ENCODE peak calls at places on chromosomes 5 and 9, in ten cellular contexts. I is uterus; H is dorsolateral prefrontal cortex; P is fibroblast of lung; R is tibial artery; U is psoas muscle; L is WERI-Rb-1; B is hepatocyte; E is cardiac muscle cell; S is CD4-positive, alpha-beta T cell. F is an unnamed sample.

GRCh38 chr5:16619136-16619535 is 2.3 kb upstream of the RETREG1 start:
- DNase-seq in I (no peak), H (no peak), P (no peak), R (no peak), U (no peak), L (no peak), B (no peak), E (no peak), S (no peak), F (no peak)

GRCh38 chr9:97502984-97503861 is 1.8 kb downstream of the TMOD1 start:
- DNase-seq in I (no peak), H (no peak), P (no peak), R (no peak), U (no peak), L (no peak), B (no peak), E (peak), S (no peak), F (no peak)

GRCh38 chr5:139807647-139808030 is 12.0 kb downstream of the PSD2 start:
- DNase-seq in I (no peak), H (no peak), P (no peak), R (no peak), U (peak), L (no peak), B (no peak), E (no peak), S (no peak), F (no peak)

GRCh38 chr9:649128-650074 is 192.1 kb upstream of the DMRT1 start:
- DNase-seq in I (no peak), H (no peak), P (no peak), R (no peak), U (no peak), L (no peak), B (no peak), E (peak), S (no peak), F (no peak)

GRCh38 chr5:144142030-144142825 is 28.2 kb downstream of the YIPF5 start:
- DNase-seq in I (no peak), H (no peak), P (peak), R (no peak), U (no peak), L (no peak), B (peak), E (peak), S (no peak), F (no peak)

GRCh38 chr5:78586251-78586650 is 62.3 kb downstream of the LHFPL2 start:
- DNase-seq in I (no peak), H (no peak), P (peak), R (no peak), U (no peak), L (no peak), B (peak), E (no peak), S (no peak), F (no peak)

GRCh38 chr9:125739442-125739841 is 7.7 kb upstream of the PBX3 start:
- DNase-seq in I (no peak), H (no peak), P (peak), R (no peak), U (no peak), L (no peak), B (no peak), E (no peak), S (no peak), F (no peak)

GRCh38 chr5:76801159-76801802 is 17.5 kb upstream of the F2RL1 start:
- DNase-seq in I (no peak), H (no peak), P (peak), R (peak), U (no peak), L (no peak), B (no peak), E (no peak), S (no peak), F (no peak)

GRCh38 chr5:173826179-173826920 is 61.8 kb upstream of the CPEB4 start:
- DNase-seq in I (no peak), H (no peak), P (no peak), R (no peak), U (no peak), L (no peak), B (no peak), E (no peak), S (no peak), F (no peak)

GRCh38 chr9:6356904-6357303 is 28.7 kb downstream of the TPD52L3 start:
- DNase-seq in I (no peak), H (no peak), P (no peak), R (no peak), U (no peak), L (no peak), B (no peak), E (no peak), S (no peak), F (no peak)

GRCh38 chr5:95989283-95990048 is 27.8 kb upstream of the ELL2 start:
- DNase-seq in I (no peak), H (no peak), P (no peak), R (no peak), U (no peak), L (no peak), B (no peak), E (peak), S (no peak), F (no peak)

GRCh38 chr5:158810615-158811014 is 289.1 kb downstream of the EBF1 start:
- DNase-seq in I (no peak), H (no peak), P (no peak), R (no peak), U (no peak), L (no peak), B (no peak), E (no peak), S (no peak), F (no peak)

GRCh38 chr5:72837524-72838096 is 21.1 kb downstream of the TNPO1 start:
- DNase-seq in I (no peak), H (no peak), P (no peak), R (no peak), U (no peak), L (no peak), B (no peak), E (no peak), S (no peak), F (no peak)

GRCh38 chr5:180541710-180542109 is 47.5 kb downstream of the CNOT6 start:
- DNase-seq in I (no peak), H (no peak), P (no peak), R (no peak), U (no peak), L (no peak), B (no peak), E (no peak), S (no peak), F (no peak)

GRCh38 chr9:113720495-113720894 is 155.6 kb upstream of the ZNF618 start:
- DNase-seq in I (no peak), H (no peak), P (no peak), R (no peak), U (no peak), L (no peak), B (no peak), E (no peak), S (no peak), F (no peak)

GRCh38 chr9:135299651-135300345 is 179.8 kb upstream of the PPP1R26 start:
- DNase-seq in I (no peak), H (no peak), P (no peak), R (no peak), U (no peak), L (no peak), B (peak), E (no peak), S (no peak), F (no peak)

GRCh38 chr5:76942581-76942980 is 10.3 kb upstream of the CRHBP start:
- DNase-seq in I (no peak), H (no peak), P (peak), R (no peak), U (no peak), L (no peak), B (no peak), E (no peak), S (no peak), F (no peak)

GRCh38 chr9:79263666-79264460 is 307.9 kb upstream of the TLE4 start:
- DNase-seq in I (no peak), H (peak), P (peak), R (peak), U (no peak), L (peak), B (no peak), E (no peak), S (no peak), F (no peak)

GRCh38 chr5:132528866-132529634 is 14.3 kb downstream of the IL5 start:
- DNase-seq in I (no peak), H (no peak), P (no peak), R (no peak), U (no peak), L (no peak), B (no peak), E (no peak), S (no peak), F (no peak)

GRCh38 chr5:31854181-31854624 is 215.3 kb downstream of the PDZD2 start:
- DNase-seq in I (peak), H (no peak), P (peak), R (peak), U (no peak), L (peak), B (peak), E (no peak), S (no peak), F (no peak)

GRCh38 chr5:79513519-79514390 is at the start of gene HOMER1:
- DNase-seq in I (peak), H (peak), P (peak), R (peak), U (peak), L (peak), B (peak), E (peak), S (peak), F (peak)

GRCh38 chr9:22073349-22073748 is 64.2 kb upstream of the CDKN2B start:
- DNase-seq in I (no peak), H (no peak), P (no peak), R (no peak), U (no peak), L (no peak), B (no peak), E (no peak), S (no peak), F (no peak)

GRCh38 chr9:382383-382782 is 167.7 kb downstream of the DOCK8 start:
- DNase-seq in I (no peak), H (no peak), P (no peak), R (no peak), U (no peak), L (peak), B (no peak), E (no peak), S (no peak), F (peak)

GRCh38 chr9:37914701-37915358 is 10.9 kb upstream of the SLC25A51 start:
- DNase-seq in I (no peak), H (no peak), P (no peak), R (no peak), U (no peak), L (no peak), B (no peak), E (no peak), S (no peak), F (no peak)

GRCh38 chr9:86708918-86709835 is 238.1 kb downstream of the GAS1 start:
- DNase-seq in I (no peak), H (no peak), P (no peak), R (no peak), U (no peak), L (no peak), B (no peak), E (no peak), S (no peak), F (no peak)

GRCh38 chr9:116482740-116483139 is 204.4 kb upstream of the TRIM32 start:
- DNase-seq in I (no peak), H (no peak), P (peak), R (no peak), U (no peak), L (no peak), B (no peak), E (peak), S (no peak), F (peak)

GRCh38 chr9:35729700-35730485 is 2.1 kb downstream of the TLN1 start:
- DNase-seq in I (no peak), H (peak), P (peak), R (peak), U (peak), L (peak), B (peak), E (peak), S (no peak), F (peak)

GRCh38 chr5:84383816-84384603 is 670 bp downstream of the EDIL3 start:
- DNase-seq in I (peak), H (peak), P (peak), R (peak), U (peak), L (peak), B (peak), E (peak), S (no peak), F (peak)

GRCh38 chr5:172669808-172670402 is 28.8 kb downstream of the NEURL1B start:
- DNase-seq in I (no peak), H (no peak), P (no peak), R (no peak), U (no peak), L (no peak), B (no peak), E (no peak), S (no peak), F (no peak)

GRCh38 chr5:172665049-172665541 is 24.0 kb downstream of the NEURL1B start:
- DNase-seq in I (no peak), H (no peak), P (no peak), R (no peak), U (no peak), L (no peak), B (no peak), E (no peak), S (no peak), F (no peak)

GRCh38 chr5:172667786-172668735 is 27.0 kb downstream of the NEURL1B start:
- DNase-seq in I (no peak), H (no peak), P (no peak), R (no peak), U (no peak), L (no peak), B (no peak), E (no peak), S (no peak), F (no peak)

GRCh38 chr5:172664018-172664417 is 23.0 kb downstream of the NEURL1B start:
- DNase-seq in I (no peak), H (no peak), P (no peak), R (no peak), U (no peak), L (no peak), B (no peak), E (no peak), S (no peak), F (no peak)

DNA sequence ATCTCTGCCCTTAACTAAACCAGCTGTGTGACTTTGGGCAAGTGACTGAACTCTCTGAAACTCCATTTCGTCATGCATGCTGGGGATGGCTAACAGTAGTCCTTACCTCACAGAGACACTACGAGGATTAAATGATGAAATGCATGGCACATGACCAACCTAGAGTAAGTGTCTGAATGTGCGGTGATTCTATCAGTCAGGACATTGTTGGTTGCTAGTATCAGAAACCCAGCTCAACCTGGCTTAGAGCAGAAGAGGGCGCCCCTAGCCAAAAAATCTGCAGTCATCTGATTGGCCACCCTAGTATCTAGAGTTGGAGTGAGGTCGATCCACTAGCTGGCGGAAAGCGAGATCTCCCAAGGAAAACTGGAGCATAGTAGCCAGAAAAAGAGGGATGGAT is 25.2 kb downstream of the NEURL1B start:
- DNase-seq in I (no peak), H (no peak), P (no peak), R (peak), U (no peak), L (no peak), B (no peak), E (no peak), S (no peak), F (no peak)
- H3K27ac ChIP-seq in I (no peak), H (no peak), P (no peak), R (no peak), U (no peak), L (no peak), B (no peak), E (no peak), S (no peak), F (peak)

GRCh38 chr5:165161204-165161603 is 1655.8 kb downstream of the MAT2B start:
- DNase-seq in I (no peak), H (no peak), P (no peak), R (no peak), U (no peak), L (no peak), B (no peak), E (no peak), S (no peak), F (no peak)
- TF ChIP-seq CTCF in I (no peak), H (no peak), P (peak), R (no peak), U (no peak), L (peak), B (no peak), E (no peak), S (no peak), F (no peak)

DNA sequence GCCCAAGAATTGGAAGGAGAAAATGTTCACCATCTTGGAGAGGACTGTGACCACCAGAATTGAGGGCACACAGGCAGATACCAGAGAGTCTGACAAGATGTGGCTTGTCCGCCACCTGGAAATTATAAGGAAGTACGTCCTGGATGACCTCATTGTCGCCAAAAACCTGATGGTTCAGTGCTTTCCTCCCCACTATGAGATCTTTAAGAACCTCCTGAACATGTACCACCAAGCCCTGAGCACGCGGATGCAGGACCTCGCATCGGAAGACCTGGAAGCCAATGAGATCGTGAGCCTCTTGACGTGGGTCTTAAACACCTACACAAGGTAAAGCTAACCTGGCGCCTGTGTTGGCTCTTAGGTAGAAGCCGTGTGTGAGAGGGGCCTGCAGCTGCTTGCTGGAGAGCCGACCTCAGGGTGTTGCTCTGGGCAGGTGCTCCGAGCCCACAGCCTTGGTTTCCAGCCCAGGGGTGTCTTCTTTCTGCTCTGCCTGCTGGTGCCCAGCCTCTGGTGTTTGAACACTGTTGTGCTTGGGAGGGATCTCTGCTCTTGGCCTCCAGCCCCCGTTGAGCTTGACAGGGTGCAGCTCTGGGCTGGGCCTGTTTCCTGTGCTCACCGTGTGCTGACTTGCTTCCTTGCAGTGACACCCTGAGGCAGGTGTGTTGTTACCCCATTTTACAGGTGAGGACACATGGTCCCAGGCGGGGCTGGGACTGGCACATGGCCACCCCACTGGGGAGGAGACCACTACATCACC is 10.9 kb downstream of the EXOC3 start:
- DNase-seq in I (no peak), H (no peak), P (no peak), R (peak), U (peak), L (peak), B (no peak), E (no peak), S (no peak), F (peak)
- H3K27ac ChIP-seq in I (no peak), H (no peak), P (no peak), R (no peak), U (no peak), L (no peak), B (no peak), E (no peak), S (no peak), F (no peak)

GRCh38 chr5:150469718-150470470 is 20.4 kb upstream of the RPS14 start:
- DNase-seq in I (no peak), H (no peak), P (peak), R (no peak), U (no peak), L (no peak), B (peak), E (no peak), S (no peak), F (no peak)
- TF ChIP-seq CTCF in I (no peak), H (no peak), P (no peak), R (no peak), U (no peak), L (no peak), B (no peak), E (no peak), S (no peak), F (no peak)

GRCh38 chr5:6703791-6704190 is 9.4 kb upstream of the TENT4A start:
- DNase-seq in I (no peak), H (no peak), P (peak), R (no peak), U (no peak), L (no peak), B (no peak), E (no peak), S (no peak), F (no peak)
- H3K27ac ChIP-seq in I (peak), H (no peak), P (peak), R (peak), U (peak), L (no peak), B (peak), E (peak), S (no peak), F (peak)